ENCODE peak calls at places on chromosomes 1 and 21, in six cellular contexts. T is mesendoderm, N is mesenchymal stem cell, K is IMR-90, M is H9, Q is trophoblast cell. S is an unnamed sample.

GRCh38 chr1:118947003-118947765 is 41.0 kb downstream of the TBX15 start:
- DNase-seq in T (no peak), N (no peak), K (no peak), M (no peak), Q (no peak), S (no peak)

GRCh38 chr1:109528296-109528695 is 11.4 kb upstream of the GPR61 start:
- DNase-seq in T (no peak), N (no peak), K (no peak), M (no peak), Q (no peak), S (no peak)

GRCh38 chr21:41233913-41234312 is 66.0 kb downstream of the BACE2 start:
- DNase-seq in T (no peak), N (no peak), K (no peak), M (no peak), Q (no peak), S (no peak)

GRCh38 chr1:34418166-34418565 is 241.5 kb downstream of the C1orf94 start:
- DNase-seq in T (no peak), N (no peak), K (no peak), M (no peak), Q (no peak), S (no peak)

GRCh38 chr1:221708076-221708571 is 33.8 kb downstream of the DUSP10 start:
- DNase-seq in T (no peak), N (peak), K (no peak), M (no peak), Q (peak), S (no peak)

GRCh38 chr1:25810341-25811299 is 9.1 kb upstream of the MTFR1L start:
- DNase-seq in T (peak), N (peak), K (peak), M (peak), Q (peak), S (peak)

GRCh38 chr1:119373465-119373864 is 4.9 kb downstream of the HAO2 start:
- DNase-seq in T (no peak), N (peak), K (peak), M (no peak), Q (peak), S (no peak)

GRCh38 chr1:197314672-197315071 is 46.6 kb downstream of the CRB1 start:
- DNase-seq in T (peak), N (peak), K (no peak), M (no peak), Q (no peak), S (no peak)

DNA sequence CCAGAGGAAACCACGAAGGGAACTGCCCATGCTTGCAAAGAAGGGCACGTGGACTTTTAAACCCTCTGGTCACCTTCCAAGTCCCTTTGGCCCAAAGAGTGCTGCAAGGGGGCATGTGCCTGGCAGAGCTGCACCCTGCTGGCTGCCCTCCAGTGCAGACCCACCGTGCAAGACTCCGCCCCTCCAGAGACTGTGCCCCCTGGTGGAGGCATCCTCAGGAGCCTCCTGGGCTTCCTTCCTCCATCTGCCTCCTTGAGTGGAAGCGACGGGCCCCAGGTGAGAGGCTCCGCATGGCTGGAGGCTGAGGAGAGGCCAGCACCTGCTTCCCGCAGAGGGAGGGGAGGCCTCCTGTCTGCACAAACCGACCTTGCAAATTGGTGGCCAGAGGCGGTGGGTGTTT is 100.7 kb downstream of the CRYAA start:
- DNase-seq in T (peak), N (no peak), K (no peak), M (peak), Q (peak), S (no peak)
- H3K18ac ChIP-seq in T (no peak), N (no peak), K (no peak), M (no peak), Q (no peak), S (no peak)

GRCh38 chr1:113035086-113035485 is 37.9 kb upstream of the LRIG2 start:
- DNase-seq in T (no peak), N (no peak), K (no peak), M (no peak), Q (no peak), S (no peak)

GRCh38 chr1:113040718-113041412 is 32.1 kb upstream of the LRIG2 start:
- DNase-seq in T (peak), N (no peak), K (no peak), M (no peak), Q (no peak), S (no peak)

GRCh38 chr1:113041569-113042335 is 31.2 kb upstream of the LRIG2 start:
- DNase-seq in T (peak), N (no peak), K (no peak), M (no peak), Q (no peak), S (no peak)

GRCh38 chr1:113040041-113040440 is 33.0 kb upstream of the LRIG2 start:
- DNase-seq in T (peak), N (no peak), K (peak), M (no peak), Q (no peak), S (no peak)

GRCh38 chr1:113036639-113037321 is 36.2 kb upstream of the LRIG2 start:
- DNase-seq in T (peak), N (peak), K (no peak), M (no peak), Q (no peak), S (no peak)
- H3K18ac ChIP-seq in T (peak), N (no peak), K (no peak), M (no peak), Q (no peak), S (no peak)

DNA sequence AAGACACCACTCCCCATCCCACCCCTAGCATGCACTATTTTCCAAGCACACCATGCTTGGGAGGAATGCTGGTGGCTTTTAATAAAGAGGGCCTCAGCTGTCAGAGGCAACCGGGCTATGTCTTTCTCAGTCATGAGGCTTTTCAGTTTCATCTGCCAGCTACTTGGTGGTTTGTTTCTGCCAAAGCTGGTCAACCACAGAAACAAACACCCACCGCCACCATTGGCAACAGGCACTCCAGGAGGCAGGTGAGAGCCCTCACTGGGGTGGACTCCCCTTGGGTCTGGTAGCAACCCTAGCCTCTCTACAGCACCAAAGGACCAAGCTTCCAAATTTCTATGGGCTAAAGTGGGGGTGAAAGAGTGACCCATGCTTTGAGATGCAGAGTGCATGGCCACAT is 54.3 kb upstream of the CD1D start:
- DNase-seq in T (no peak), N (no peak), K (no peak), M (no peak), Q (no peak), S (no peak)
- H3K18ac ChIP-seq in T (no peak), N (no peak), K (no peak), M (no peak), Q (no peak), S (no peak)

GRCh38 chr1:159856576-159856975 is 5.9 kb downstream of the VSIG8 start:
- DNase-seq in T (no peak), N (no peak), K (no peak), M (no peak), Q (no peak), S (no peak)
- H3K18ac ChIP-seq in T (no peak), N (no peak), K (no peak), M (no peak), Q (no peak), S (no peak)

DNA sequence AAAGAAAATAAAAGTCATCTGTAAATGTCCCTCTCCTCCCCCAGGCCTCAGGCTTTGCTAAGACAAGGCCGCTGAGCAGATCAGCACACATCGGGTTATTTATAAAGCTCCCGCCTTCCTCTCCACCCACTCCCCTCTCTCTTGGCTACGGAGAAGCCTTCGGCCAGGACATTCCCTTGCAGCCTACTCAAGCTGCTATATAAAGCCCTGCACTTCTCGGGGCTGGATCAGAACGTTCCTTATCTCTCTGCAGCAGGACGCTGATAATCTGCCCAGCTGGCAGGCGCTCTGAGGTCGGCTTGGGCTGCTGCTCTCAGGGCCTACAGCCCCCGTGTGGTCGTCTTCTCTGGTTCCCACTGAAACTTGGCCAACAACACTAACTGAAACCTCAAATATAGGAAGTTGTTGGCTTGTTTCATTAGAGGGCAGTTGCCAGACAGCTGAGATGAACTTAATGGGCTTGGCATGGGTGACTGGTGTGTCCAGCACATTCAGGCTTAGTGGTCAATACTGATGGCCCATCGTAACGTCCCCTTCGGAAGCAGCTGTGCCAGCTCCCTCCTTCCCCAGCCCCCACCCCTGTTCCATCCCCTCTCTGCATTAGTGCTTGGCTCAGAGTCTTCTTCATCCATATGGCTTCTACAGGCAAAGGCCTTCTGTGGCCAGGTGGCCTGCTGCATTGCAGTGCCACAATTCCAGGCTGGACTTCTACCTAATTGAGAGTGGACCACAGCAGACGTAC is 64.6 kb downstream of the IER5 start:
- DNase-seq in T (peak), N (peak), K (peak), M (no peak), Q (no peak), S (no peak)
- H3K18ac ChIP-seq in T (no peak), N (no peak), K (peak), M (no peak), Q (no peak), S (no peak)

GRCh38 chr1:20717452-20718342 is at the start of gene KIF17:
- DNase-seq in T (peak), N (peak), K (peak), M (peak), Q (peak), S (peak)
- H3K18ac ChIP-seq in T (no peak), N (peak), K (no peak), M (peak), Q (peak), S (peak)